ENCODE peak calls at places on chromosomes 12 and 14, in six cellular contexts. R, V, J, C, G and S are unnamed samples.
A peak's percentile ranks its signal among the peaks of the same experiment; 100 is the strongest.

GRCh38 chr12:65192963-65193516 is 23.7 kb downstream of the LEMD3 start:
- DNase-seq in C (no peak), R (no peak), V (no peak), J (no peak), G (no peak), S (no peak)

GRCh38 chr12:111773801-111774551 is 7.2 kb downstream of the ALDH2 start:
- DNase-seq in V (no peak), G (peak; percentile 47), R (no peak), J (no peak), C (no peak), S (no peak)

GRCh38 chr14:68226523-68226922 is 406.9 kb downstream of the RAD51B start:
- DNase-seq in G (no peak), C (no peak), J (no peak), V (no peak), R (no peak), S (no peak)

GRCh38 chr12:66965613-66966012 is 286.7 kb upstream of the GRIP1 start:
- DNase-seq in R (no peak), G (peak; percentile 1), J (no peak), V (no peak), C (no peak), S (no peak)

GRCh38 chr14:93903342-93904184 is 23.6 kb upstream of the FAM181A start:
- DNase-seq in V (no peak), C (peak; percentile 25), R (no peak), J (no peak), G (no peak), S (no peak)

GRCh38 chr12:21476949-21477348 is 24.5 kb downstream of the RECQL start:
- DNase-seq in C (no peak), R (no peak), V (no peak), G (peak; percentile 75), J (no peak), S (no peak)

GRCh38 chr14:67524152-67524963 is 8.7 kb upstream of the PLEKHH1 start:
- DNase-seq in G (no peak), V (no peak), J (no peak), R (no peak), C (no peak), S (no peak)

GRCh38 chr14:72804653-72805180 is 89.2 kb downstream of the DPF3 start:
- DNase-seq in J (no peak), V (no peak), C (no peak), G (no peak), R (no peak), S (no peak)

GRCh38 chr12:113266106-113266895 is 45.0 kb downstream of the TPCN1 start:
- DNase-seq in G (no peak), C (no peak), J (no peak), V (no peak), R (no peak), S (no peak)

GRCh38 chr14:52891800-52892199 is 59.0 kb downstream of the FERMT2 start:
- DNase-seq in G (no peak), R (no peak), V (no peak), C (no peak), J (no peak), S (no peak)

GRCh38 chr12:15689751-15690191 is 99.4 kb downstream of the EPS8 start:
- DNase-seq in R (no peak), C (no peak), J (no peak), V (no peak), G (no peak), S (no peak)

GRCh38 chr14:68501621-68502052 is 291.2 kb downstream of the ZFP36L1 start:
- DNase-seq in G (no peak), C (no peak), R (no peak), J (no peak), V (no peak), S (no peak)

GRCh38 chr12:77645966-77646598 is 184.6 kb upstream of the NAV3 start:
- DNase-seq in R (no peak), C (no peak), G (no peak), V (no peak), J (no peak), S (no peak)

GRCh38 chr14:71166434-71166833 is 259.2 kb downstream of the PCNX1 start:
- DNase-seq in R (no peak), V (no peak), J (no peak), C (peak; percentile 37), G (peak; percentile 81), S (no peak)

GRCh38 chr12:6567112-6567680 is 895 bp downstream of the NOP2 start:
- DNase-seq in C (no peak), G (no peak), J (no peak), V (no peak), R (no peak), S (no peak)

GRCh38 chr12:11795910-11796459 is 146.5 kb downstream of the ETV6 start:
- DNase-seq in C (no peak), R (no peak), V (no peak), J (no peak), G (peak; percentile 89), S (no peak)

GRCh38 chr12:7113389-7113871 is 4.4 kb upstream of the C1RL start:
- DNase-seq in C (no peak), R (no peak), G (peak; percentile 39), J (no peak), V (peak; percentile 27), S (peak; percentile 2)

GRCh38 chr12:18700254-18700653 is 37.6 kb downstream of the PLCZ1 start:
- DNase-seq in V (no peak), C (no peak), G (peak; percentile 85), R (no peak), J (no peak), S (no peak)

GRCh38 chr14:26872510-26872909 is 274.7 kb upstream of the NOVA1 start:
- DNase-seq in V (no peak), C (no peak), J (no peak), G (peak; percentile 29), R (no peak), S (no peak)

GRCh38 chr14:104665092-104665662 is 24.2 kb upstream of the INF2 start:
- DNase-seq in R (no peak), V (no peak), G (no peak), J (no peak), C (no peak), S (no peak)

GRCh38 chr12:48569946-48570345 is at the start of gene LALBA:
- DNase-seq in G (no peak), V (no peak), C (no peak), R (no peak), J (no peak), S (no peak)

GRCh38 chr14:51401272-51401671 is 161.2 kb downstream of the TMX1 start:
- DNase-seq in J (no peak), G (peak; percentile 39), R (no peak), C (no peak), V (no peak), S (no peak)

GRCh38 chr12:11827096-11827841 is 177.8 kb downstream of the ETV6 start:
- DNase-seq in G (no peak), R (no peak), V (no peak), J (no peak), C (no peak), S (no peak)

GRCh38 chr12:124297856-124298255 is 3.0 kb downstream of the RFLNA start:
- DNase-seq in C (no peak), J (no peak), R (no peak), V (no peak), G (no peak), S (no peak)

GRCh38 chr12:125185740-125186470 is 120.7 kb downstream of the AACS start:
- DNase-seq in G (peak; percentile 68), J (no peak), C (peak; percentile 27), R (no peak), V (no peak), S (peak; percentile 58)

GRCh38 chr12:989751-990278 is 1.2 kb upstream of the ERC1 start:
- DNase-seq in J (no peak), C (peak; percentile 17), V (no peak), R (no peak), G (peak; percentile 76), S (peak; percentile 4)

GRCh38 chr14:92922883-92923743 is at the start of gene CHGA:
- DNase-seq in G (peak; percentile 20), V (peak; percentile 15), J (peak; percentile 8), C (peak; percentile 85), R (peak; percentile 59), S (peak; percentile 88)

GRCh38 chr12:123387508-123388217 is 3.7 kb downstream of the KMT5A start:
- DNase-seq in C (no peak), J (no peak), G (no peak), R (no peak), V (no peak), S (no peak)

GRCh38 chr12:108804361-108804949 is 52.9 kb downstream of the SSH1 start:
- DNase-seq in J (no peak), R (no peak), V (no peak), G (peak; percentile 98), C (no peak), S (no peak)

GRCh38 chr12:109686523-109686922 is 27.1 kb upstream of the FAM222A start:
- DNase-seq in C (no peak), R (no peak), G (no peak), J (no peak), V (no peak), S (no peak)

GRCh38 chr12:124617615-124618014 is 50.2 kb upstream of the NCOR2 start:
- DNase-seq in V (no peak), G (no peak), C (peak; percentile 88), J (no peak), R (no peak), S (peak; percentile 29)

GRCh38 chr14:35068238-35069012 is 22.4 kb downstream of the FAM177A1 start:
- DNase-seq in R (no peak), V (no peak), J (no peak), C (no peak), G (no peak), S (no peak)

GRCh38 chr14:61568572-61569011 is 126.7 kb upstream of the HIF1A start:
- DNase-seq in G (no peak), R (peak; percentile 63), J (peak; percentile 24), V (peak; percentile 21), C (peak; percentile 40), S (no peak)

GRCh38 chr12:96687719-96688118 is 198.3 kb downstream of the CFAP54 start:
- DNase-seq in C (no peak), G (peak; percentile 16), R (no peak), J (no peak), V (no peak), S (no peak)

GRCh38 chr14:23094666-23095195 is at the start of gene ACIN1:
- DNase-seq in J (no peak), R (peak; percentile 99), V (no peak), G (peak; percentile 92), C (no peak), S (no peak)

GRCh38 chr14:58713677-58714076 is 75.9 kb downstream of the DACT1 start:
- DNase-seq in C (no peak), V (no peak), R (no peak), G (no peak), J (no peak), S (no peak)

GRCh38 chr14:61154606-61155005 is 126.5 kb downstream of the TMEM30B start:
- DNase-seq in C (no peak), J (no peak), R (no peak), G (peak; percentile 61), V (no peak), S (no peak)

GRCh38 chr14:28151931-28152330 is 614.7 kb upstream of the FOXG1 start:
- DNase-seq in J (no peak), V (no peak), G (no peak), C (no peak), R (no peak), S (no peak)

GRCh38 chr12:1099158-1099557 is 108.1 kb downstream of the ERC1 start:
- DNase-seq in C (no peak), R (no peak), V (no peak), G (no peak), J (no peak), S (no peak)